ENCODE peak calls at places on chromosome 11, in nine cellular contexts. One of them, this sample, is unnamed.
A peak's percentile ranks its signal among the peaks of the same experiment; 100 is the strongest.

GRCh38 chr11:64132388-64132771 is 33.5 kb downstream of the MACROD1 start:
- DNase-seq in HEK293T: no peak
- DNase-seq in stimulated activated CD4-positive, alpha-beta T cell treated with anti-CD3 and anti-CD28 coated beads, Interleukin-2, amount 100 ng/mL, for 24 hours: no peak
- DNase-seq in fibroblast of the aortic adventitia: no peak
- DNase-seq in NCI-H2029 treated with DMSO at 0.1 percent for 48 hours: peak; percentile 50
- DNase-seq in mesothelial cell of epicardium: no peak
- DNase-seq in SW480: no peak
- DNase-seq in LHCN-M2: no peak
- DNase-seq in Ammon's horn: peak; percentile 46
- DNase-seq in this sample: no peak

GRCh38 chr11:74685905-74686304 is 45.3 kb downstream of the CHRDL2 start:
- DNase-seq in HEK293T: no peak
- DNase-seq in stimulated activated CD4-positive, alpha-beta T cell treated with anti-CD3 and anti-CD28 coated beads, Interleukin-2, amount 100 ng/mL, for 24 hours: no peak
- DNase-seq in fibroblast of the aortic adventitia: no peak
- DNase-seq in NCI-H2029 treated with DMSO at 0.1 percent for 48 hours: no peak
- DNase-seq in mesothelial cell of epicardium: no peak
- DNase-seq in SW480: no peak
- DNase-seq in LHCN-M2: no peak
- DNase-seq in Ammon's horn: peak; percentile 72
- DNase-seq in this sample: no peak

GRCh38 chr11:113261709-113262475 is 52.5 kb upstream of the TTC12 start:
- DNase-seq in HEK293T: no peak
- DNase-seq in stimulated activated CD4-positive, alpha-beta T cell treated with anti-CD3 and anti-CD28 coated beads, Interleukin-2, amount 100 ng/mL, for 24 hours: no peak
- DNase-seq in fibroblast of the aortic adventitia: peak; percentile 21
- DNase-seq in NCI-H2029 treated with DMSO at 0.1 percent for 48 hours: no peak
- DNase-seq in mesothelial cell of epicardium: no peak
- DNase-seq in SW480: peak; percentile 10
- DNase-seq in LHCN-M2: peak; percentile 81
- DNase-seq in Ammon's horn: peak; percentile 66
- DNase-seq in this sample: no peak

GRCh38 chr11:12164061-12165014 is 53.9 kb downstream of the MICAL2 start:
- DNase-seq in HEK293T: no peak
- DNase-seq in stimulated activated CD4-positive, alpha-beta T cell treated with anti-CD3 and anti-CD28 coated beads, Interleukin-2, amount 100 ng/mL, for 24 hours: no peak
- DNase-seq in fibroblast of the aortic adventitia: peak; percentile 88
- DNase-seq in NCI-H2029 treated with DMSO at 0.1 percent for 48 hours: no peak
- DNase-seq in mesothelial cell of epicardium: no peak
- DNase-seq in SW480: peak; percentile 96
- DNase-seq in LHCN-M2: peak; percentile 89
- DNase-seq in Ammon's horn: no peak
- DNase-seq in this sample: peak; percentile 56

GRCh38 chr11:44300881-44301855 is 8.8 kb downstream of the ALX4 start:
- DNase-seq in HEK293T: no peak
- DNase-seq in stimulated activated CD4-positive, alpha-beta T cell treated with anti-CD3 and anti-CD28 coated beads, Interleukin-2, amount 100 ng/mL, for 24 hours: no peak
- DNase-seq in fibroblast of the aortic adventitia: no peak
- DNase-seq in NCI-H2029 treated with DMSO at 0.1 percent for 48 hours: no peak
- DNase-seq in mesothelial cell of epicardium: no peak
- DNase-seq in SW480: no peak
- DNase-seq in LHCN-M2: peak; percentile 30
- DNase-seq in Ammon's horn: no peak
- DNase-seq in this sample: peak; percentile 52

GRCh38 chr11:108788565-108789199 is 123.8 kb downstream of the DDX10 start:
- DNase-seq in HEK293T: peak; percentile 21
- DNase-seq in stimulated activated CD4-positive, alpha-beta T cell treated with anti-CD3 and anti-CD28 coated beads, Interleukin-2, amount 100 ng/mL, for 24 hours: no peak
- DNase-seq in fibroblast of the aortic adventitia: peak; percentile 59
- DNase-seq in NCI-H2029 treated with DMSO at 0.1 percent for 48 hours: no peak
- DNase-seq in mesothelial cell of epicardium: no peak
- DNase-seq in SW480: peak; percentile 16
- DNase-seq in LHCN-M2: peak; percentile 41
- DNase-seq in Ammon's horn: no peak
- DNase-seq in this sample: peak; percentile 13

GRCh38 chr11:60700689-60701508 is 1.5 kb downstream of the MS4A8 start:
- DNase-seq in HEK293T: peak; percentile 49
- DNase-seq in stimulated activated CD4-positive, alpha-beta T cell treated with anti-CD3 and anti-CD28 coated beads, Interleukin-2, amount 100 ng/mL, for 24 hours: no peak
- DNase-seq in fibroblast of the aortic adventitia: peak; percentile 1
- DNase-seq in NCI-H2029 treated with DMSO at 0.1 percent for 48 hours: peak; percentile 74
- DNase-seq in mesothelial cell of epicardium: no peak
- DNase-seq in SW480: peak; percentile 35
- DNase-seq in LHCN-M2: peak; percentile 6
- DNase-seq in Ammon's horn: no peak
- DNase-seq in this sample: no peak

GRCh38 chr11:92745186-92745585 is 224.3 kb upstream of the MTNR1B start:
- DNase-seq in HEK293T: no peak
- DNase-seq in stimulated activated CD4-positive, alpha-beta T cell treated with anti-CD3 and anti-CD28 coated beads, Interleukin-2, amount 100 ng/mL, for 24 hours: no peak
- DNase-seq in fibroblast of the aortic adventitia: no peak
- DNase-seq in NCI-H2029 treated with DMSO at 0.1 percent for 48 hours: no peak
- DNase-seq in mesothelial cell of epicardium: no peak
- DNase-seq in SW480: no peak
- DNase-seq in LHCN-M2: no peak
- DNase-seq in Ammon's horn: no peak
- DNase-seq in this sample: no peak